ENCODE peak calls at places on chromosomes 5 and 9, in eight cellular contexts. P is non-pigmented ciliary epithelial cell; F is SJSA1; Y is Right ventricle myocardium superior; K is T-helper 22 cell; R is activated CD4-positive, alpha-beta T cell treated with anti-CD3 and anti-CD28 coated beads, Interleukin-2, amount 50 U/mL, for 4 hours; S is neural crest cell; Q is GM12865. L is an unnamed sample.

GRCh38 chr5:137036630-137037029 is 462.5 kb downstream of the SPOCK1 start:
- DNase-seq in P (no peak), F (no peak), Y (no peak), K (no peak), R (no peak), S (no peak), Q (no peak), L (no peak)

GRCh38 chr9:83066771-83067170 is 3.8 kb upstream of the RASEF start:
- DNase-seq in P (peak; percentile 87), F (no peak), Y (no peak), K (no peak), R (no peak), S (no peak), Q (no peak), L (peak; percentile 69)

GRCh38 chr9:97666907-97667686 is 30.0 kb downstream of the XPA start:
- DNase-seq in P (no peak), F (no peak), Y (no peak), K (no peak), R (no peak), S (no peak), Q (no peak), L (no peak)

GRCh38 chr9:99050292-99050911 is 54.5 kb upstream of the TGFBR1 start:
- DNase-seq in P (no peak), F (no peak), Y (no peak), K (no peak), R (no peak), S (no peak), Q (no peak), L (no peak)

GRCh38 chr9:81182421-81182820 is 506.9 kb downstream of the TLE1 start:
- DNase-seq in P (peak; percentile 67), F (peak; percentile 33), Y (no peak), K (no peak), R (no peak), S (no peak), Q (no peak), L (no peak)

GRCh38 chr5:1445313-1445894 is at the start of gene SLC6A3:
- DNase-seq in P (no peak), F (no peak), Y (peak; percentile 46), K (no peak), R (no peak), S (peak; percentile 61), Q (no peak), L (no peak)

GRCh38 chr5:130808691-130809090 is 356.4 kb downstream of the HINT1 start:
- DNase-seq in P (no peak), F (no peak), Y (no peak), K (no peak), R (no peak), S (no peak), Q (no peak), L (no peak)

GRCh38 chr5:72509401-72509800 is 2.2 kb upstream of the ZNF366 start:
- DNase-seq in P (no peak), F (no peak), Y (peak; percentile 83), K (no peak), R (no peak), S (no peak), Q (no peak), L (no peak)

GRCh38 chr9:81522721-81523551 is 166.4 kb downstream of the TLE1 start:
- DNase-seq in P (no peak), F (peak; percentile 52), Y (no peak), K (no peak), R (no peak), S (no peak), Q (peak; percentile 60), L (peak; percentile 60)

GRCh38 chr9:108876425-108876824 is 14.4 kb downstream of the ACTL7A start:
- DNase-seq in P (no peak), F (no peak), Y (no peak), K (no peak), R (no peak), S (no peak), Q (no peak), L (no peak)

GRCh38 chr5:131525805-131526204 is 109.2 kb downstream of the RAPGEF6 start:
- DNase-seq in P (no peak), F (no peak), Y (no peak), K (no peak), R (no peak), S (no peak), Q (no peak), L (no peak)

GRCh38 chr9:124721109-124721850 is 49.8 kb downstream of the NR6A1 start:
- DNase-seq in P (no peak), F (peak; percentile 68), Y (no peak), K (no peak), R (no peak), S (no peak), Q (no peak), L (no peak)

GRCh38 chr9:470041-470781 is 255.5 kb downstream of the DOCK8 start:
- DNase-seq in P (peak; percentile 24), F (peak; percentile 60), Y (peak; percentile 94), K (peak; percentile 74), R (peak; percentile 81), S (peak; percentile 84), Q (peak; percentile 94), L (peak; percentile 84)

GRCh38 chr5:69209607-69210006 is 20.2 kb downstream of the CENPH start:
- DNase-seq in P (no peak), F (no peak), Y (no peak), K (no peak), R (no peak), S (no peak), Q (no peak), L (no peak)

GRCh38 chr9:127742435-127743088 is 7.5 kb upstream of the TOR2A start:
- DNase-seq in P (peak; percentile 45), F (no peak), Y (no peak), K (no peak), R (no peak), S (peak; percentile 78), Q (no peak), L (peak; percentile 71)

GRCh38 chr9:132404228-132404881 is 2.3 kb downstream of the TTF1 start:
- DNase-seq in P (no peak), F (no peak), Y (no peak), K (no peak), R (no peak), S (no peak), Q (peak; percentile 35), L (no peak)

GRCh38 chr5:171223927-171224326 is 85.1 kb upstream of the TLX3 start:
- DNase-seq in P (no peak), F (no peak), Y (no peak), K (no peak), R (no peak), S (no peak), Q (no peak), L (no peak)

GRCh38 chr5:135193213-135194125 is 159.4 kb upstream of the PITX1 start:
- DNase-seq in P (no peak), F (no peak), Y (no peak), K (no peak), R (no peak), S (no peak), Q (no peak), L (no peak)

GRCh38 chr5:180976518-180976917 is 12.1 kb upstream of the BTNL3 start:
- DNase-seq in P (no peak), F (no peak), Y (no peak), K (no peak), R (no peak), S (no peak), Q (no peak), L (no peak)

GRCh38 chr5:10289991-10290390 is 17.7 kb downstream of the CMBL start:
- DNase-seq in P (no peak), F (no peak), Y (no peak), K (no peak), R (no peak), S (no peak), Q (no peak), L (no peak)

GRCh38 chr9:99118782-99119466 is 14.0 kb downstream of the TGFBR1 start:
- DNase-seq in P (no peak), F (no peak), Y (no peak), K (peak; percentile 34), R (peak; percentile 19), S (no peak), Q (peak; percentile 80), L (no peak)

GRCh38 chr5:93592866-93593265 is 9.8 kb downstream of the NR2F1 start:
- DNase-seq in P (no peak), F (no peak), Y (no peak), K (no peak), R (no peak), S (no peak), Q (no peak), L (no peak)

GRCh38 chr5:154771383-154771901 is 16.3 kb downstream of the LARP1 start:
- DNase-seq in P (peak; percentile 77), F (no peak), Y (no peak), K (no peak), R (no peak), S (peak; percentile 10), Q (no peak), L (no peak)

GRCh38 chr9:105244996-105245719 is 707 bp downstream of the SLC44A1 start:
- DNase-seq in P (no peak), F (peak; percentile 23), Y (peak; percentile 55), K (peak; percentile 40), R (peak; percentile 17), S (peak; percentile 23), Q (peak; percentile 67), L (peak; percentile 80)

GRCh38 chr5:72242796-72243475 is 77.1 kb downstream of the MRPS27 start:
- DNase-seq in P (no peak), F (peak; percentile 48), Y (no peak), K (no peak), R (no peak), S (peak; percentile 8), Q (no peak), L (no peak)

GRCh38 chr9:90044710-90045151 is 439.9 kb downstream of the GADD45G start:
- DNase-seq in P (no peak), F (peak; percentile 34), Y (no peak), K (no peak), R (no peak), S (no peak), Q (no peak), L (peak; percentile 71)

GRCh38 chr5:181131514-181131913 is 545 bp upstream of the OR2V1 start:
- DNase-seq in P (no peak), F (no peak), Y (no peak), K (no peak), R (no peak), S (no peak), Q (no peak), L (no peak)

GRCh38 chr5:90898330-90899013 is 339.9 kb downstream of the ADGRV1 start:
- DNase-seq in P (peak; percentile 18), F (no peak), Y (no peak), K (no peak), R (no peak), S (no peak), Q (no peak), L (peak; percentile 78)

GRCh38 chr5:159040181-159040580 is 59.5 kb downstream of the EBF1 start:
- DNase-seq in P (no peak), F (no peak), Y (no peak), K (no peak), R (no peak), S (no peak), Q (peak; percentile 62), L (no peak)

GRCh38 chr9:96071245-96072124 is 196.0 kb downstream of the ERCC6L2 start:
- DNase-seq in P (no peak), F (peak; percentile 52), Y (no peak), K (no peak), R (no peak), S (peak; percentile 28), Q (peak; percentile 38), L (peak; percentile 66)

GRCh38 chr9:79390077-79390673 is 181.6 kb upstream of the TLE4 start:
- DNase-seq in P (no peak), F (no peak), Y (no peak), K (no peak), R (no peak), S (no peak), Q (no peak), L (no peak)

GRCh38 chr5:158450761-158451160 is 591.8 kb upstream of the CLINT1 start:
- DNase-seq in P (no peak), F (peak; percentile 85), Y (no peak), K (no peak), R (no peak), S (no peak), Q (no peak), L (no peak)

GRCh38 chr5:16666861-16667481 is 50.2 kb upstream of the RETREG1 start:
- DNase-seq in P (no peak), F (no peak), Y (peak; percentile 73), K (no peak), R (peak; percentile 32), S (no peak), Q (no peak), L (no peak)

GRCh38 chr5:62585751-62586150 is 7.1 kb downstream of the LRRC70 start:
- DNase-seq in P (no peak), F (no peak), Y (no peak), K (no peak), R (no peak), S (no peak), Q (no peak), L (no peak)

L was measured in RWPE1.